ENCODE peak calls at places on chromosome 17, in five cellular contexts. S is HCT116, V is neural progenitor cell, M is PC-3, K is MM.1S. P is an unnamed sample.

GRCh38 chr17:14070344-14071007 is 1.2 kb downstream of the COX10 start:
- DNase-seq in S (no peak), V (no peak), M (no peak), K (no peak), P (no peak)

GRCh38 chr17:69857412-69857835 is 217.6 kb upstream of the KCNJ16 start:
- DNase-seq in S (peak), V (no peak), M (peak), K (no peak), P (peak)

GRCh38 chr17:45828171-45829133 is 16.2 kb upstream of the SPPL2C start:
- DNase-seq in S (no peak), V (no peak), M (peak), K (no peak), P (peak)

GRCh38 chr17:70523407-70523806 is 354.1 kb downstream of the KCNJ2 start:
- DNase-seq in S (no peak), V (no peak), M (peak), K (no peak), P (no peak)

GRCh38 chr17:60311186-60311585 is 80.7 kb downstream of the USP32 start:
- DNase-seq in S (no peak), V (no peak), M (no peak), K (no peak), P (peak)

GRCh38 chr17:50047488-50048126 is 8.3 kb upstream of the ITGA3 start:
- DNase-seq in S (no peak), V (no peak), M (peak), K (no peak), P (peak)

GRCh38 chr17:676060-676745 is 38.4 kb downstream of the VPS53 start:
- DNase-seq in S (no peak), V (no peak), M (no peak), K (no peak), P (peak)

GRCh38 chr17:46971647-46972300 is 7.3 kb downstream of the RPRML start:
- DNase-seq in S (no peak), V (no peak), M (no peak), K (no peak), P (no peak)

GRCh38 chr17:58279736-58280479 is 827 bp downstream of the MPO start:
- DNase-seq in S (no peak), V (no peak), M (no peak), K (peak), P (no peak)

GRCh38 chr17:39009471-39010085 is 42.4 kb upstream of the FBXO47 start:
- DNase-seq in S (no peak), V (no peak), M (no peak), K (no peak), P (no peak)

GRCh38 chr17:17347956-17348871 is 45.0 kb downstream of the NT5M start:
- DNase-seq in S (no peak), V (no peak), M (no peak), K (no peak), P (no peak)

GRCh38 chr17:21252875-21253645 is at the start of gene NATD1:
- DNase-seq in S (peak), V (peak), M (peak), K (peak), P (peak)

GRCh38 chr17:38338053-38338452 is 5.7 kb downstream of the GPR179 start:
- DNase-seq in S (no peak), V (no peak), M (no peak), K (no peak), P (no peak)

GRCh38 chr17:39015546-39015935 is 48.3 kb upstream of the FBXO47 start:
- DNase-seq in S (no peak), V (no peak), M (no peak), K (no peak), P (no peak)

GRCh38 chr17:50883850-50884291 is 17.7 kb upstream of the TOB1 start:
- DNase-seq in S (no peak), V (no peak), M (no peak), K (no peak), P (no peak)

GRCh38 chr17:73240561-73240960 is 21.1 kb downstream of the CPSF4L start:
- DNase-seq in S (no peak), V (no peak), M (peak), K (no peak), P (no peak)
- TF ChIP-seq EZH2phosphoT487 in S (no peak), V (no peak), M (no peak), K (no peak), P (no peak)

GRCh38 chr17:82228278-82228841 is 482 bp upstream of the SLC16A3 start:
- DNase-seq in S (no peak), V (peak), M (no peak), K (peak), P (no peak)

GRCh38 chr17:82229686-82230626 is 1.1 kb downstream of the SLC16A3 start:
- DNase-seq in S (no peak), V (peak), M (no peak), K (no peak), P (no peak)

GRCh38 chr17:82227629-82228277 is 1.1 kb upstream of the SLC16A3 start:
- DNase-seq in S (no peak), V (no peak), M (no peak), K (no peak), P (no peak)

GRCh38 chr17:82230627-82231311 is 1.9 kb downstream of the SLC16A3 start:
- DNase-seq in S (no peak), V (peak), M (peak), K (peak), P (peak)

GRCh38 chr17:82228842-82229685 is at the start of gene SLC16A3:
- DNase-seq in S (no peak), V (peak), M (peak), K (peak), P (peak)
- TF ChIP-seq EZH2 in S (no peak), V (no peak), M (no peak), K (no peak), P (no peak)

DNA sequence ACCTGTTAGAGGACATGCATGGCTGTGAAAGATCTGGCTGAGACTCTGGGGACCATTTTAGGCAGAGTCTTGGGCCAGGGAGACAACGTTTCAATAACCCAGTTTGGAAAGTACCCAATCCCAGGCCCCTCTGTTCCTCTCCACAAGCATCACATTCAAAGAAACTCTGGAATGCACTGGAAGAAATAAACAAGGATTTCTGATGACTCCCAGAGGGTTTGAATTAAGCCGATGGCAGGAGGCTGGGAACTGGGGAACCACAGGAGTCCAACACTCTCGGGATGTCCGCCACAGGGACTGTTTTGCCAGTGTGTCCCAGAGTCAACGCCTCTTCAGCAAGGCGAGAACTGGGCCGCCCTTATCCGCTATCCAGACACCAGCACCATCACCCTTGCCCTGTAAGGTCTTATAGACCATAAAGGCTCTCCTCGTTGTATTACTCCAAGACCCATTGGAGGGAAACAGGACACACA is 3.3 kb downstream of the PMP22 start:
- DNase-seq in S (no peak), V (peak), M (peak), K (no peak), P (peak)
- H3K9ac ChIP-seq in S (peak), V (no peak), M (peak), K (no peak), P (peak)

GRCh38 chr17:44345497-44346026 is 460 bp downstream of the GRN start:
- DNase-seq in S (peak), V (peak), M (peak), K (peak), P (peak)
- TF ChIP-seq EZH2phosphoT487 in S (no peak), V (no peak), M (no peak), K (no peak), P (no peak)

GRCh38 chr17:81401727-81402529 is 6.7 kb downstream of the BAHCC1 start:
- DNase-seq in S (no peak), V (peak), M (peak), K (no peak), P (no peak)
- TF ChIP-seq EZH2 in S (no peak), V (no peak), M (no peak), K (no peak), P (no peak)

GRCh38 chr17:42686520-42687137 is 4.3 kb downstream of the CNTNAP1 start:
- DNase-seq in S (no peak), V (no peak), M (no peak), K (no peak), P (no peak)

GRCh38 chr17:42685831-42686230 is 3.5 kb downstream of the CNTNAP1 start:
- DNase-seq in S (no peak), V (no peak), M (no peak), K (no peak), P (no peak)

GRCh38 chr17:42683407-42684031 is 1.2 kb downstream of the CNTNAP1 start:
- DNase-seq in S (no peak), V (peak), M (peak), K (no peak), P (no peak)

GRCh38 chr17:42684033-42684625 is 1.8 kb downstream of the CNTNAP1 start:
- DNase-seq in S (no peak), V (no peak), M (no peak), K (no peak), P (no peak)

GRCh38 chr17:42684929-42685556 is 2.7 kb downstream of the CNTNAP1 start:
- DNase-seq in S (no peak), V (no peak), M (no peak), K (no peak), P (no peak)
- H3K9ac ChIP-seq in S (no peak), V (no peak), M (no peak), K (no peak), P (no peak)

GRCh38 chr17:9809409-9809808 is 12.5 kb downstream of the GSG1L2 start:
- DNase-seq in S (no peak), V (no peak), M (no peak), K (no peak), P (no peak)
- TF ChIP-seq EZH2phosphoT487 in S (no peak), V (no peak), M (no peak), K (no peak), P (no peak)

DNA sequence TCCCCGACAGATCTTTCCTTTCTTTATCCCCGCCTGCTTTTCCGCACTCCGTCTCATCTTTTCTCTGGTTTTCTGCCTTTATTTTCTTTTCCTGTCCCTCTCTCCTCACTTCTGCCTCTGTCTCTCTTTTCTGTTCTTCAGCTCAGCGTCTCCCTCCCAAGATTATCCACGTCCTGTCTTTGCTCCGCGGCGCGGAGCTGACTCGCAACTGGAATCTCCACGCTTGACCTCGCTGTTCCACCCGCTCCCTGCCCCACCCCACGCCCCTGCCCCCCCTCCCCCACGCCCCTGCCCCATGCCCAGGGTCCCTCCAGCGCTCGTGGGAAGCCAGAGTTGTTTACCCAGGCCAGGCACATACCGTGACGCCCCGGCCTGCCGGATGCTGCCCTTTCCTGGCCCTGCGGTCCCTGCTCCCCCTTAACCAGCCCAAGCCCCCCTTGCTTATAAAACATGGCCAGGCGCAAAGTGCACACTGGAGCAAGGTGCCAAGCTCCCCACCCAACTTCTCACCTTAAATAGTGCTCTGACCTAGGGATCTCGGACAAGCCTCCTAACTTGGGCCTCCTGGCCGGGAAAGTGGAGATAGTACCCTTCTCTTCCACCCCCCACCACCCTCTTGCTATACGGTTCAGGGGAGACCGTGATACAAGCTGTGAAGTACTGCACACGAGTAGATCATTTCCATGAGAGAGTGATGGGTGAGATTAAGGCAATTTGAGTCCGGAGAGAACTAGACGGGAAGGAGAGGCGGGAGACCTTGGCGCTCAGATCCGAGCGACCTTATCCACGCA is 4.7 kb upstream of the LHX1 start:
- DNase-seq in S (no peak), V (no peak), M (no peak), K (no peak), P (no peak)
- TF ChIP-seq EZH2 in S (no peak), V (peak), M (no peak), K (no peak), P (no peak)

P was measured in GM23248.